ENCODE peak calls at places on chromosomes 13 and 19, in six cellular contexts. Z, F, W, Q, T and K are unnamed samples.

GRCh38 chr19:50638576-50638975 is 1.1 kb downstream of the SYT3 start:
- DNase-seq in F (no peak), Z (no peak), Q (no peak), T (no peak), W (no peak), K (no peak)

GRCh38 chr19:8311461-8312260 is 3.5 kb upstream of the CD320 start:
- DNase-seq in T (no peak), W (peak), Q (peak), F (peak), Z (no peak), K (no peak)

GRCh38 chr13:30354481-30355404 is 47.4 kb upstream of the KATNAL1 start:
- DNase-seq in Q (no peak), Z (no peak), F (no peak), W (no peak), T (no peak), K (no peak)

GRCh38 chr19:23075031-23075733 is 41.6 kb upstream of the ZNF730 start:
- DNase-seq in W (peak), F (peak), T (no peak), Q (peak), Z (peak), K (peak)

GRCh38 chr19:53982056-53982455 is 9.4 kb upstream of the CACNG6 start:
- DNase-seq in Z (no peak), F (peak), T (no peak), Q (no peak), W (no peak), K (no peak)

GRCh38 chr13:102399791-102400618 is 1.8 kb downstream of the FGF14 start:
- DNase-seq in Z (peak), Q (no peak), T (no peak), F (no peak), W (peak), K (peak)

GRCh38 chr19:31232220-31232619 is 117.0 kb downstream of the TSHZ3 start:
- DNase-seq in W (no peak), Z (peak), Q (no peak), F (no peak), T (no peak), K (peak)

GRCh38 chr19:46726551-46726950 is 9.6 kb upstream of the PRKD2 start:
- DNase-seq in T (no peak), F (no peak), W (no peak), Z (no peak), Q (peak), K (no peak)

GRCh38 chr13:114279146-114279545 is 2.3 kb upstream of the UPF3A start:
- DNase-seq in T (no peak), W (no peak), Z (no peak), Q (no peak), F (no peak), K (no peak)

GRCh38 chr19:48740705-48741030 is 258 bp upstream of the RASIP1 start:
- DNase-seq in Z (no peak), Q (no peak), T (no peak), W (no peak), F (no peak), K (no peak)

GRCh38 chr19:19821366-19822147 is at the start of gene ZNF506:
- DNase-seq in Z (peak), F (peak), T (peak), Q (peak), W (peak), K (peak)

GRCh38 chr13:31627097-31627496 is 112.2 kb upstream of the RXFP2 start:
- DNase-seq in T (no peak), F (no peak), Q (no peak), Z (no peak), W (no peak), K (peak)

GRCh38 chr13:51608857-51609406 is 24.7 kb downstream of the WDFY2 start:
- DNase-seq in Q (no peak), W (no peak), Z (no peak), T (no peak), F (no peak), K (no peak)

GRCh38 chr13:58963321-58963720 is 1200.4 kb downstream of the DIAPH3 start:
- DNase-seq in F (no peak), T (no peak), Q (no peak), W (no peak), Z (no peak), K (no peak)

GRCh38 chr19:57465680-57466381 is 8.9 kb upstream of the VN1R1 start:
- DNase-seq in Z (peak), Q (peak), W (no peak), T (no peak), F (peak), K (peak)

GRCh38 chr13:39956036-39956435 is 300.6 kb downstream of the COG6 start:
- DNase-seq in Q (no peak), F (no peak), W (no peak), T (no peak), Z (peak), K (no peak)

GRCh38 chr19:48634424-48635262 is 2.5 kb downstream of the DBP start:
- DNase-seq in T (peak), F (peak), Q (peak), Z (peak), W (peak), K (peak)

GRCh38 chr13:35839746-35840273 is 291.4 kb downstream of the DCLK1 start:
- DNase-seq in Z (no peak), W (no peak), T (no peak), F (no peak), Q (no peak), K (no peak)

GRCh38 chr13:29497137-29497654 is 98.3 kb downstream of the SLC7A1 start:
- DNase-seq in Q (no peak), F (no peak), Z (no peak), W (no peak), T (no peak), K (peak)

GRCh38 chr13:39047560-39047959 is 9.3 kb downstream of the NHLRC3 start:
- DNase-seq in Q (peak), T (no peak), W (no peak), F (peak), Z (peak), K (no peak)

GRCh38 chr13:85521586-85521985 is 277.6 kb downstream of the SLITRK6 start:
- DNase-seq in W (no peak), T (no peak), Z (no peak), Q (no peak), F (no peak), K (no peak)

GRCh38 chr19:46076951-46077814 is 36.4 kb upstream of the IGFL4 start:
- DNase-seq in W (no peak), F (peak), Z (peak), Q (peak), T (peak), K (peak)

GRCh38 chr13:113822956-113823744 is 40.7 kb downstream of the GAS6 start:
- DNase-seq in T (no peak), W (no peak), F (no peak), Q (no peak), Z (no peak), K (no peak)

GRCh38 chr19:10565567-10566407 is at the start of gene KRI1:
- DNase-seq in W (peak), Q (peak), F (peak), T (peak), Z (peak), K (peak)

GRCh38 chr13:31887311-31887710 is 144.3 kb upstream of the FRY start:
- DNase-seq in W (no peak), Q (no peak), T (no peak), F (no peak), Z (no peak), K (peak)

GRCh38 chr19:21143846-21144245 is 2.0 kb downstream of the ZNF431 start:
- DNase-seq in Q (peak), T (no peak), Z (peak), F (no peak), W (no peak), K (peak)

GRCh38 chr13:98576215-98576945 is 527 bp downstream of the STK24 start:
- DNase-seq in F (no peak), W (peak), T (peak), Z (peak), Q (no peak), K (no peak)

GRCh38 chr13:25654332-25654731 is 282.6 kb downstream of the ATP8A2 start:
- DNase-seq in T (no peak), Q (no peak), F (peak), Z (peak), W (peak), K (no peak)

GRCh38 chr13:97490702-97491307 is 56.8 kb downstream of the RAP2A start:
- DNase-seq in Q (no peak), W (no peak), T (no peak), Z (no peak), F (no peak), K (no peak)

GRCh38 chr13:99162962-99163361 is 37.7 kb upstream of the UBAC2 start:
- DNase-seq in W (no peak), Q (no peak), T (no peak), Z (no peak), F (no peak), K (no peak)

GRCh38 chr13:46620029-46620428 is 67.1 kb downstream of the LRCH1 start:
- DNase-seq in Q (no peak), F (no peak), W (no peak), Z (no peak), T (no peak), K (no peak)
- H3K4me3 ChIP-seq in Q (no peak), F (no peak), W (no peak), Z (no peak), T (no peak), K (no peak)

GRCh38 chr13:110351636-110352420 is 44.7 kb downstream of the COL4A2 start:
- DNase-seq in T (no peak), Z (peak), F (peak), Q (no peak), W (no peak), K (no peak)

GRCh38 chr13:110354209-110354627 is 47.1 kb downstream of the COL4A2 start:
- DNase-seq in Z (no peak), W (no peak), F (peak), Q (peak), T (no peak), K (no peak)

GRCh38 chr13:110353339-110353977 is 46.4 kb downstream of the COL4A2 start:
- DNase-seq in T (no peak), F (no peak), W (no peak), Q (no peak), Z (no peak), K (no peak)

GRCh38 chr13:110354715-110355473 is 47.8 kb downstream of the COL4A2 start:
- DNase-seq in Q (no peak), Z (no peak), T (no peak), W (no peak), F (no peak), K (no peak)

DNA sequence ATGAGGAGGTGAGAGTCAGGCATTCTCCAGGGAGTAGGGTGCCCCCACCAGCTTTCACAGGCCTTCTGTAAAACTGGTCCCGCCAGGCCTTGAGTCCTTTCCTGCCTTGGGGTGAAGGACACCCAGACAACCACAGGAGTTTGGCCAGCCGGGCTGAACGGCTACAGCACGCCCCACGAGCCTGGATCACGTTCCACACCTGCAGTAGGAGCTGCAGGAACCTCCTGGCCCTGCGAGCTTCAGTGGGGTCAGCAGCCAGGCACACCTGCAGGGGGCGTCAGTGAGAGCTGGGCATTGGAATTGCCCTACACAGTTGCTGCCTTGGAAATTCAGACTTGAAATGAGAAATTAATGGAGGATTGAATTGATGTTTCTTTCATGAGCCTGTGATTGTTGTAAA is 45.7 kb downstream of the COL4A2 start:
- DNase-seq in Q (no peak), W (no peak), Z (no peak), T (no peak), F (no peak), K (no peak)
- TF ChIP-seq CTCF in Q (no peak), W (peak), Z (no peak), T (no peak), F (peak), K (peak)

DNA sequence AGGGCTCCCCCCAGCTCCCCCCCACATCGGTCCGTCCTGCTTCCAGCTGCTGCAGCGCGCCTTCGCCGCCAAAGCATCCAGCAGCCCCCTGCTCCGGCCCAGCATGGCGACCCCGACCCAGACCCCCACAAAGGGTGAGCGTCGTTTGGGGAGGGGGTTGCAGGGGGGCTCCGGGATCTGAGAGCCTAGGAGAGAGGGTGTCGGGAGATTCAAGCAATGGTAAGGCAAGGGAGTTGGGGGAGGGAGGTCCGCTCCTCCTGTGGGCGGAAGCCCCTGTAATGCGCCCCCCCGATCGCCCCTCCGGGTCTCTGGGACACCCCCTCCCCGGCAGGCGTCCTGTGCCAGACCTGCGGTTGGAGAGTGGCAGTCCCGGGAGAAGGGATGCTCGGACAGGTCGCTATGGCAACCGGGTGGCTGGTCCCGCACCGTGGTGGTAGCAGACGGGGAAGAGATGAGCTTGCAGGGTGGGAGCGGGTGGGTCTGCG is at the start of gene FXYD7:
- DNase-seq in Z (no peak), T (no peak), F (no peak), Q (no peak), W (no peak), K (no peak)
- H3K4me3 ChIP-seq in Z (no peak), T (peak), F (peak), Q (peak), W (no peak), K (no peak)

GRCh38 chr19:16518061-16518460 is 21.9 kb downstream of the C19orf44 start:
- DNase-seq in Z (no peak), W (no peak), F (no peak), Q (no peak), T (no peak), K (no peak)

GRCh38 chr19:16516923-16517610 is 20.9 kb downstream of the C19orf44 start:
- DNase-seq in Z (no peak), T (no peak), F (no peak), W (no peak), Q (no peak), K (no peak)

GRCh38 chr19:16518483-16519229 is 22.5 kb downstream of the C19orf44 start:
- DNase-seq in Z (no peak), Q (no peak), F (no peak), T (no peak), W (no peak), K (no peak)

GRCh38 chr19:16516381-16516780 is 20.2 kb downstream of the C19orf44 start:
- DNase-seq in Q (no peak), F (no peak), T (no peak), Z (no peak), W (no peak), K (no peak)

GRCh38 chr19:16514383-16515019 is 18.3 kb downstream of the C19orf44 start:
- DNase-seq in F (no peak), T (no peak), W (no peak), Z (no peak), Q (no peak), K (no peak)
- TF ChIP-seq CTCF in F (peak), T (no peak), W (no peak), Z (peak), Q (peak), K (no peak)

DNA sequence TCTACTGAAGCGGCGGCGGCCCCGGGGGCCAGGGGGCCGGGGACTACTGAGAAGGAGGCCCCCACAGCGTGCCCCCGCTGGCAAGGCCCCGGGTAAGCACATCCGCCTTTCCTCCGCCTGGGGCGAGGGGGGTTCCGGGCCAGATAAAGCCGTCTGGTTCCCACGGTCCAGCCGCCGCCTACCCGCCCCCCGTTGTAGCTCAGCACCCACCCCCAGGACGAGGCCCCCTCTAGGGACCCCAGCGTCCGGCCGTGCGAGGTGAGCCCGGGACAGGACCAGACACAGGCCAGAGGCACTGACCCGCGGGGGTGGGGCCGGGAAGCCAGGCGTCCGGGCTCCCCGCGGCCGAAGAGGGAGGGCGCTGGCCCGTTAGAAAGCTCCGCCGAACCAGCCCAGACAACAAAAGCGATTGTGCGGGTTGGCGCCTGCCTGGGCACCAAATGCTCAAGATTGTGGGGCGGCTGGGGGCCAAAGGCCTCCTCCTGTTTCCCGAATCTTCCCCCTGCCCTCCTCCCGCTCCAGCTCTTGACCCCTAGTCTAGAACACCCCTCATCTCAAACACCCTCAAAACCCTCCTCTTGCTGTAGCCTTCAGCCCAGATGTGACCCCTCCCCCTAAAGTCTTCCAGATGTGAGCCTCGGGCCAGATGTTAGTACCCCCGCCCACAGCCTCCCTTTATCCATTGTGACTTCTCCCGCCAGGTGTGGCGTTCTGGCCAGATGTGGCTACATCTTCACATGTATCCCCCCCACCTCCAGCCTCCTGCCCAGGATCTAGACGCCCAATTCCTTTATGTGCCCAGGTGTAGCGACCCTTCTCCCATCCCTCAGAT is 867 bp upstream of the LTBP4 start:
- DNase-seq in W (peak), F (no peak), Z (no peak), Q (no peak), T (no peak), K (no peak)
- H3K4me3 ChIP-seq in W (peak), F (no peak), Z (no peak), Q (no peak), T (peak), K (no peak)

GRCh38 chr13:67742478-67742877 is 512.3 kb upstream of the PCDH9 start:
- DNase-seq in Q (no peak), F (no peak), Z (no peak), W (no peak), T (no peak), K (no peak)

GRCh38 chr13:67735651-67736050 is 505.5 kb upstream of the PCDH9 start:
- DNase-seq in F (no peak), T (no peak), Q (no peak), W (no peak), Z (no peak), K (no peak)

GRCh38 chr13:67740871-67741475 is 510.8 kb upstream of the PCDH9 start:
- DNase-seq in Q (no peak), W (no peak), F (no peak), T (no peak), Z (no peak), K (no peak)

DNA sequence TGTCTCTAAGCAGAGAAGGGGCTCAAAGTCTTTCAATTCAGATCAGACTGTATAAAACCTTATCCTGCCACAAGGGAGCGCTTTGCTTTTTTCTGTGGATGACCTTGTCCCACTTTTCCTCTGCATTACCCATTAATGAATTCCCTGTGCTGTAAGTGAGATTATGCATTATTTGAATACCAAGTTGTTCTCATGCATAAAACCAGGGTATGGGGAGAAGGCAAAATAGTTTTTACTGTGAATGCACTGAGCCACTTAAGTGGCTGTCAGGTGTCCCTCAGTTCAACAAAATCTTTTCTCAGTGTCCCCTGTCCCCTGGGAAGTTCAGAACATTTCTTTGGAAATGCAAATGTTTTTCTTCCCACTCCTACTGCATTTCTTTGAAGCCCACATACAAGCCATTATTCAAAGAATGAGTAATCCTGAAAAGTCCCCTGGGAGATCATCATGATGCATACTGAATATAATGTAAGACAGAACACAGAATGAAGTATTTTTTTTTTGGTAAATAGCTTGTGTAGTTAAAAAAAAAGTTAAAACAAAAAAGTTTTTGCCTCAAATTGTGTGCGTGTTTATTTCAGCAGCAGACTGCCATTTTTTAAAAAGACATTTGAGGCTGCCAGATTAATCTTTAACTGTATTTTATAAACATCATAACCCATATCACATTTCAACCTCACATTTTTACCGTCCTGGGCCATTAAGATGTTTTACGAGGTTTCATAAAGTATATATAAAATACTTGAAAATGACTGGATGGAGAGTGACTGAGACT is 506.7 kb upstream of the PCDH9 start:
- DNase-seq in Q (no peak), T (no peak), Z (peak), F (peak), W (no peak), K (peak)
- TF ChIP-seq CTCF in Q (no peak), T (no peak), Z (peak), F (peak), W (no peak), K (peak)

GRCh38 chr13:57632276-57633140 is 964 bp downstream of the PCDH17 start:
- DNase-seq in T (no peak), Z (no peak), Q (no peak), F (no peak), W (peak), K (no peak)

GRCh38 chr13:57629821-57630235 is 1.7 kb upstream of the PCDH17 start:
- DNase-seq in F (peak), Q (no peak), W (peak), Z (peak), T (peak), K (peak)

GRCh38 chr13:57630661-57631606 is 610 bp upstream of the PCDH17 start:
- DNase-seq in Q (no peak), W (no peak), T (no peak), F (peak), Z (peak), K (peak)

GRCh38 chr13:57633141-57633949 is 1.8 kb downstream of the PCDH17 start:
- DNase-seq in W (peak), Z (no peak), T (no peak), F (no peak), Q (no peak), K (no peak)

GRCh38 chr13:57631607-57632275 is at the start of gene PCDH17:
- DNase-seq in T (no peak), W (peak), Z (no peak), F (no peak), Q (no peak), K (no peak)
- H3K4me3 ChIP-seq in T (peak), W (peak), Z (peak), F (peak), Q (no peak), K (peak)